ENCODE peak calls at places on chromosomes 3 and 15, in nine cellular contexts. K is HL-60, F is breast epithelium, V is HCT116, M is H1, Q is sigmoid colon, D is transverse colon, X is endothelial cell of umbilical vein, S is prostate gland. G is an unnamed sample.

GRCh38 chr15:49456166-49456565 is 33.1 kb downstream of the FGF7 start:
- DNase-seq in X (no peak), D (no peak), K (no peak), S (no peak), V (no peak), M (no peak), F (no peak), Q (no peak), G (no peak)

GRCh38 chr3:73685061-73685460 is 60.3 kb upstream of the PDZRN3 start:
- DNase-seq in M (no peak), X (no peak), D (no peak), F (no peak), S (no peak), V (no peak), Q (no peak), K (no peak), G (no peak)

GRCh38 chr3:148710665-148711064 is 13.0 kb downstream of the AGTR1 start:
- DNase-seq in X (no peak), V (no peak), K (no peak), F (no peak), M (no peak), Q (no peak), D (no peak), S (no peak), G (no peak)

GRCh38 chr3:42659451-42660130 is 6.1 kb downstream of the ZBTB47 start:
- DNase-seq in D (no peak), S (no peak), V (no peak), Q (peak), F (no peak), K (no peak), M (no peak), X (no peak), G (no peak)

GRCh38 chr3:187744169-187745151 is 808 bp downstream of the BCL6 start:
- DNase-seq in Q (peak), F (peak), X (peak), K (peak), M (no peak), V (no peak), D (peak), S (peak), G (peak)

GRCh38 chr3:64109438-64109837 is 86.1 kb upstream of the PSMD6 start:
- DNase-seq in V (no peak), Q (peak), F (no peak), M (no peak), S (no peak), K (no peak), D (peak), X (no peak), G (no peak)

GRCh38 chr3:180391001-180391400 is 211.0 kb upstream of the TTC14 start:
- DNase-seq in V (no peak), Q (no peak), D (no peak), F (no peak), K (no peak), M (no peak), X (no peak), S (no peak), G (no peak)

GRCh38 chr3:64176461-64176996 is 48.7 kb downstream of the PRICKLE2 start:
- DNase-seq in D (no peak), S (no peak), F (no peak), V (no peak), X (no peak), M (no peak), K (no peak), Q (no peak), G (no peak)

GRCh38 chr15:67927501-67928156 is 87.8 kb upstream of the RNU6-1 start:
- DNase-seq in F (no peak), S (peak), V (no peak), K (no peak), X (no peak), Q (peak), M (no peak), D (peak), G (no peak)

GRCh38 chr15:69132935-69133861 is 27.2 kb upstream of the GLCE start:
- DNase-seq in Q (no peak), F (peak), M (no peak), K (no peak), X (no peak), D (no peak), S (peak), V (no peak), G (no peak)

GRCh38 chr15:94298359-94298758 is 67.0 kb downstream of the MCTP2 start:
- DNase-seq in K (no peak), V (no peak), F (no peak), X (no peak), M (no peak), D (no peak), S (no peak), Q (no peak), G (no peak)

GRCh38 chr3:49296781-49297420 is 19.9 kb upstream of the C3orf62 start:
- DNase-seq in V (no peak), M (no peak), F (no peak), Q (peak), D (peak), X (no peak), S (peak), K (no peak), G (no peak)

GRCh38 chr15:74696808-74697207 is 984 bp upstream of the EDC3 start:
- DNase-seq in X (no peak), Q (no peak), K (no peak), V (no peak), S (no peak), F (no peak), D (no peak), M (no peak), G (no peak)
- H3K4me3 ChIP-seq in X (peak), Q (peak), K (peak), V (peak), S (no peak), F (peak), D (no peak), M (peak), G (peak)

DNA sequence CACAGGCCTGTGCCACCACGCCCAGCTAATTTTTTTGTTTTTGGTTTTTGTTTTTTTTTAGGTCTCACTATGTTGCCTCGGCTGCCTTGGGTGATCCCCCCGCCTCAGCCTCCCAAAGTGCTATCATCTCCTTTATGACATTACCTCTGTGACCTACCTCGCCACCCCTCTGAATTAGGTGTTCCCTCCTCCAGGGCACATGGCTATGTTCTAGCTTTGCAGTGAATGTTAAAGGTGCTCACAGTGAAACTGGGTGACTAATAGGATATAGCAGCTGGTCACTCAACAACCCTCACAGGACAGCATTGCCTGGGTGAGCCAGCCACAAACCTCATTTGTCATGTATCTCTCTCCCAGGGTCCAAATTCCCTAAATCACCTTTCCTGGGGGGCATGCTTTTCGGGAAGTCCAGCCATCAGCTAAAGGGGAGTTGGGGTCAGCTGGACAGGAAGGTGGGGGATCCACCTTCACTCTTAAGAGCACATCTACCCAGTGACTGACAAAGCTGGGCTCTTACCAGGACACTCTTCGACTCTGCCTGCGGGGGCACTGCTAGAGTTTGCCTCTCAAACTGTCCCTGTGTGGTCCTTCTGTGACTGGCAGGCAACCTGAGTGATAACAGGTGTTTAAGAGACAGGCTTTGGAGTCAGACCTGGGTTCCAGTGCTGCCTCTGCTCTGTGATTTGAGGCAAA is 1.6 kb upstream of the TTLL3 start:
- DNase-seq in Q (no peak), V (peak), S (no peak), X (peak), K (peak), M (no peak), F (no peak), D (peak), G (no peak)
- TF ChIP-seq POLR2AphosphoS5 in Q (no peak), V (no peak), S (no peak), X (no peak), K (peak), M (peak), F (no peak), D (no peak), G (no peak)

DNA sequence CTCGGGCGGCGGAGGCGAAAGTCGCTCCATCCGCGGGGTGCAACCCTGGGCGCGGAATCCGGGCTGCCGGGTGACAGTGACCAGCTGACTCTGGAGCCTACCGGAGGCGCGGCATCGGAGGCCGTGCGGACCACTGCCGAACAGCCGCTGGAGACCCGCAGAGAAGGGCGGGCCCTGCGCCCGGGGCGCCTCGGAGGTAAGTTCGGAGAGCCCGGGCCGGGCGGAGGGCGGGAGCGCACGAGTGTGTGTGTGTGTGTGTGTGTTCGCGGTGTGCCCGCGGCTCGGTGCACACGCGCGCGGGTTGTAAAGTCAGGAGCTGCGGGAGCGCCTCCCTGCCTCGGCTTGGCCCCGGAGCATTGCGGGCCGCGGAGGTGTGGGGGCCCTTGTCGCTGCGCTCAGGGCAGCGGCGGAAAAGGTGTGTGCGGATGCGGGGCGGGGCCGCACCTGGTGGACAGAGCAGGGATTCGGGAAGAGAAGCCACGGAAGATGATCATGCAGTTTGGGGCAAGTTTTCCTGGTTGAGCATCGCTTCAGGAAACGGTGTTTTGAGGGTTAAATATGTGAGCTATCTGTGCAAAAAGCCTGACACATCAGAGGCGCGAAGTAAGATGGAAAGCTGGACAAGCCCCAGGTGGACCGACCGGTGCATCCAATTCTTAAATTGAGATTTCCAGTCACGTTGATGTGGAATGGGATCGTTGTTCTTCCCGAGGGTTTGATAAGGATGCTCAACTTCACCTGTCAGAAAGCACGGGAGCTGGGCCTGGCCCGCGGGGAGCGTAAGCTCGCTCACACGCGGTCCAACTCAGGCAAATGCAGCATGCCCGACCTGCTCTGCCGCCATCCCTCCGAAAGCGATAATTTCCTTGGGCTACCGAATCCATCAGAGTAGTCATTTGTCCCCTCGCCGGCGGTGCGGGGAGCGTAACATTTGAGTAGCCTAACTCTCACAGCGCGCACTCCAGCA is 492 bp downstream of the MINAR1 start:
- DNase-seq in D (no peak), S (no peak), K (no peak), M (no peak), X (no peak), F (no peak), V (no peak), Q (no peak), G (no peak)
- H3K4me3 ChIP-seq in D (no peak), S (peak), K (no peak), M (peak), X (peak), F (peak), V (no peak), Q (peak), G (peak)

GRCh38 chr15:89662893-89663673 is 7.8 kb upstream of the KIF7 start:
- DNase-seq in V (no peak), M (no peak), K (no peak), D (peak), F (peak), Q (peak), S (no peak), X (peak), G (peak)
- TF ChIP-seq POLR2AphosphoS5 in V (no peak), M (no peak), K (no peak), D (no peak), F (no peak), Q (no peak), S (no peak), X (peak), G (peak)

DNA sequence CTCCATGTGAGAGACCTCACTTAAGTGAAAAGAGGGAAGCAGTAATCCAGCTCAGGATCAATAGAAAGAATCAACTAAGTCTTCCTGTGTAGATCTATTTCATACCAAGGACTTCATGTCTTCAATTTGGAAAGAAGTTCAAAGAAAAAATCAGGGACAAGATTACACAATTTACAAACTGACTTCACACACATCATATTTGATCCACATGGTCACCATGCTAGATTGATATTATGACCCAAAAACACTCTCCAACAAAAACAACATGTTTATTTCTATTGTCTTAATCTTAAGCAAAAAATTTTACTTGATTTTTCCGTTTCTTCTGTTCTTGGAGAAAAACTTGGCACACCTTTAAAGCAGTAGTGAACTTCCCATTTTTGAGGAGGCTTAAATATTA is 76.3 kb downstream of the THBS1 start:
- DNase-seq in D (no peak), M (no peak), K (no peak), Q (no peak), S (no peak), X (peak), V (no peak), F (no peak), G (no peak)
- H3K4me3 ChIP-seq in D (no peak), M (no peak), K (no peak), Q (no peak), S (no peak), X (no peak), V (no peak), F (no peak), G (no peak)

DNA sequence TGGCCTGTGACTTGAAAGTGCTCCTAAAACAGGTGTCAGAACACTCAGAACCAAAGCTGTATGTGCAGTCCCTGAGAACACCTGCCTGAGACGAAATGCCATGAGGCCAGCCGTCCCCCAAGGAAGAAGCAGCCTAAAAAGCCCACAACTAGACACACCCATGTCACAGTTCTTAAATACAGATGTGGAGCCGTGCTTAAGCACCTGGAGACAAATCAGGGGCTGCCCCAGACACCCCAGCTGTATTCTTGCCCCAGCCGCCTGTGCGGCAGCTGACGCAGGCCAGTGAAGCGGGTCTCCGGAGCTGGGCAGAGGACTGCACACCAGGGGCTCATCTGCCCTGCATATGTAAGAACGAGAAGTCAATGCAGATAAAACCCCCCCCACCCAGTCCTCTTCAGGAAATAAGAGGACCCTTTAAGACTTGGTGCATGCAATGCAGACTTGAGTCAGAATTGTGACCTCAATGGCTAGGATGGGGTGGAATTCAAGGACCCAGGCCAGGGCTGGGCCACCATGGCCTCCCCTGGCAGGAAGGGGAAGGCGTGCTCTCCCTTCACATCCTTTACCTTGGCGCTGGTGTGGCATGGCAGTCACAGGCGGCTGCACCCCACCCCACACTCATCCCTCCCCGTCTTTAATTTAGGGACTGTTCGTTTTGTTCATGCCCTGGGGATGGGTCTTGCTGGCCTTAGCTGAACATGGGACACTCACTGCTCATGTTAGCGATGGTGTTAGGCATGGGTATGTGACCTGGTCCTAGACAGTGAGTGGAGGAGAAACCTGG is 27.7 kb upstream of the PLXNA1 start:
- DNase-seq in Q (peak), F (no peak), D (no peak), V (no peak), S (no peak), M (no peak), K (no peak), X (no peak), G (no peak)
- TF ChIP-seq POLR2AphosphoS5 in Q (no peak), F (no peak), D (no peak), V (no peak), S (no peak), M (no peak), K (no peak), X (no peak), G (no peak)

GRCh38 chr3:4507010-4507596 is 14.0 kb downstream of the ITPR1 start:
- DNase-seq in X (no peak), S (no peak), Q (no peak), F (no peak), D (no peak), K (no peak), M (no peak), V (no peak), G (no peak)

GRCh38 chr3:4504340-4505261 is 11.5 kb downstream of the ITPR1 start:
- DNase-seq in D (peak), F (peak), M (no peak), X (no peak), K (peak), V (no peak), Q (peak), S (peak), G (no peak)

GRCh38 chr3:4506559-4507009 is 13.4 kb downstream of the ITPR1 start:
- DNase-seq in Q (no peak), S (no peak), K (no peak), M (no peak), D (no peak), F (no peak), V (no peak), X (no peak), G (no peak)

GRCh38 chr3:4508048-4508981 is 15.2 kb downstream of the ITPR1 start:
- DNase-seq in V (no peak), F (no peak), M (no peak), X (no peak), D (no peak), K (no peak), Q (no peak), S (no peak), G (no peak)

GRCh38 chr3:4505688-4506558 is 12.8 kb downstream of the ITPR1 start:
- DNase-seq in D (no peak), V (no peak), K (no peak), Q (no peak), M (no peak), S (peak), X (no peak), F (no peak), G (no peak)
- H3K4me3 ChIP-seq in D (no peak), V (no peak), K (no peak), Q (no peak), M (no peak), S (no peak), X (no peak), F (no peak), G (no peak)

G was measured in suprapubic skin.